ENCODE peak calls at places on chromosomes 6 and 20, in six cellular contexts. N, U, R, T, X and L are unnamed samples.

GRCh38 chr6:22880686-22881433 is 311.5 kb downstream of the HDGFL1 start:
- DNase-seq in N (peak), U (no peak), R (peak), T (no peak), X (peak), L (peak)

GRCh38 chr20:6094565-6094964 is 28.3 kb downstream of the FERMT1 start:
- DNase-seq in N (no peak), U (no peak), R (no peak), T (no peak), X (no peak), L (no peak)

GRCh38 chr20:32806356-32806755 is 13.4 kb upstream of the MAPRE1 start:
- DNase-seq in N (no peak), U (no peak), R (no peak), T (no peak), X (no peak), L (no peak)

GRCh38 chr6:134979142-134979541 is 29.2 kb upstream of the ALDH8A1 start:
- DNase-seq in N (no peak), U (no peak), R (no peak), T (no peak), X (no peak), L (no peak)

GRCh38 chr6:3045777-3046176 is 22.5 kb upstream of the RIPK1 start:
- DNase-seq in N (no peak), U (no peak), R (no peak), T (no peak), X (no peak), L (no peak)

GRCh38 chr20:57179265-57179664 is 87.2 kb downstream of the BMP7 start:
- DNase-seq in N (no peak), U (no peak), R (no peak), T (no peak), X (no peak), L (no peak)

GRCh38 chr6:167797871-167798265 is 28.8 kb upstream of the AFDN start:
- DNase-seq in N (no peak), U (no peak), R (no peak), T (no peak), X (no peak), L (no peak)

GRCh38 chr20:49712918-49713778 is 530 bp downstream of the B4GALT5 start:
- DNase-seq in N (peak), U (peak), R (no peak), T (peak), X (no peak), L (no peak)

GRCh38 chr6:133587396-133587795 is 301.5 kb upstream of the TCF21 start:
- DNase-seq in N (no peak), U (no peak), R (no peak), T (no peak), X (no peak), L (no peak)

GRCh38 chr6:31178143-31179041 is 7.9 kb upstream of the POU5F1 start:
- DNase-seq in N (peak), U (no peak), R (no peak), T (no peak), X (no peak), L (peak)

GRCh38 chr6:84033523-84034451 is at the start of gene MRAP2:
- DNase-seq in N (peak), U (peak), R (no peak), T (no peak), X (peak), L (peak)

DNA sequence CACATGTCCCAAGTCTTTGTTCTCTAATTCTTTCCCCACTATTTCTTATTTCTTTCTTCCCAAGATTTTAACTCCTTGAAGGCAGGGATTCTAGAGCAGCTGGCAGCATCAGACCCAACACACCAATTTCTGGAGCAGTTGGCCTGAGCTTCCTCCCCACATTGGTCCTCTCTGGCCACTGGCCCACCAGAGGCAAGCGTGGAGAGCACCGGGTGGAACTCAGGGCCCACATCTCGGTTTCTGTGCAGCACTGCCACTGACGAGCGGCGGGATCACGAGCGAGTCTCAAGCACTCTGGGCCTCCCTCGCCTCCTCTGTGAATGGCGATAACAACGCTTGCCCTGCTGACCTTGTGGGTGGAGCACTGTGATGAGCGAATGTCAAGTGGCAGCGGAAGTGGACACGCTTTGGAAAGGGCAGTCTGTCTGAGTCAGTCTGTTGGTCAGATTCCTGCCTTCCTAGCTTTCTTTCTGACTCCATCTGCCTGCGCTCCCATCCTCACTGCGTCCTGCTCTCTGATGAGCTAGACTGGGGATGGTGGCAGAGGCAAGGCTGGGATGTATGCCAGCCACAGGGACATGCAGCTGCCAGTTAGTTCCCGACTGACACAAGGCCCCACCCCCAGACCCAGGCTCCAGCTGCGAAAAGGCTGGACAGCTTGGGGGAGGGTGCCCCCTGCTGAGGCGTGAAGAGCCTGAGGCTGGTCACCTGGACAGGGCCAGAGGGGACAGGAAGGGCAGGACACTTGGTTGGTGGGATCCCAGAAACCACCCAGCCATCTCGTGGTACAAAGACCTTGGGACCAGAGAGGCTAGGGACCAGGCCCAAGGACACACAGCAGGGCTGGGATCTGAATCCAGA is 4.5 kb upstream of the SPDEF start:
- DNase-seq in N (peak), U (peak), R (no peak), T (no peak), X (peak), L (peak)
- TF ChIP-seq CTCF in N (no peak), U (no peak), R (no peak), T (no peak), X (peak), L (peak)

DNA sequence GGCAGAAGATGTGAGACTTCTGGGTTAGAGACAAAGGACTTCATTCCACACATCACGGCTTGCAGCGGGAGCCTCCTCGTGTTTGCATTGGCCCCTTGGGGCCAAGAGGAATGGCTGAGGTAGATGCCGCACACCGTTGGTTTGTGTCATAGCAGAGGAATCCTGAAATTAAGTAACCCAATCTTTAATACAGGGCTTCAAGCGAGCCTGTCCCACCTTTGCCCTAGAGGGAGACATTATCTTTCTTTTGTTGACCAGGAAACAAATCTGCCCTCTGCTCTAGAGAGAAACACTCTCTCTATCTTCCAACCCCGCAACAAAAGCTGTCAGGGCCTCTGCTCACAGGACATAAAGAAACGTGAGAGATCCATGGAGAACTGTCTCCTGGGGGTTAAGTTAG is 277.6 kb upstream of the ZFP64 start:
- DNase-seq in N (no peak), U (no peak), R (no peak), T (no peak), X (no peak), L (no peak)
- TF ChIP-seq CTCF in N (no peak), U (no peak), R (no peak), T (no peak), X (no peak), L (no peak)

DNA sequence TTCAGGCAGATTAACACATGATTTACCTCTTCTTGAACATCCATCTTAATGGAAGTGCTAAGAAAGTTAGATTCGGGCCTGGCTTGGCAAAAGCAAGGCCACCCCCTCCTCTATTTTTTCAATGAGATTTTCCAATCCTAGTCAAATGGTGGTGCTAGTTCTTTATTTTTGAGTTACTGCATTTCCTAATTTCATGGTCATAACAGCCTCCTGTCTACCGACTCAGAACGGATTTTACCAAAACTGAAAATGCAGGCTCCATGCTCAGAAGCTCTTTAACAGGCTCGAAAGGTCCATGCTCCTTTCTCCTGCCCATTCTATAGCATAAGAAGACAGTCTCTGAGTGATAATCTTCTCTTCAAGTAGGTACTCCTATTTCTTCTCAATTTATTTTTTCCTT is 117.2 kb upstream of the ESR1 start:
- DNase-seq in N (peak), U (no peak), R (no peak), T (no peak), X (no peak), L (no peak)
- TF ChIP-seq CTCF in N (no peak), U (no peak), R (no peak), T (no peak), X (no peak), L (no peak)

GRCh38 chr6:152748843-152749242 is 1.8 kb upstream of the VIP start:
- DNase-seq in N (peak), U (no peak), R (no peak), T (no peak), X (no peak), L (peak)
- TF ChIP-seq CTCF in N (peak), U (peak), R (no peak), T (no peak), X (no peak), L (peak)

DNA sequence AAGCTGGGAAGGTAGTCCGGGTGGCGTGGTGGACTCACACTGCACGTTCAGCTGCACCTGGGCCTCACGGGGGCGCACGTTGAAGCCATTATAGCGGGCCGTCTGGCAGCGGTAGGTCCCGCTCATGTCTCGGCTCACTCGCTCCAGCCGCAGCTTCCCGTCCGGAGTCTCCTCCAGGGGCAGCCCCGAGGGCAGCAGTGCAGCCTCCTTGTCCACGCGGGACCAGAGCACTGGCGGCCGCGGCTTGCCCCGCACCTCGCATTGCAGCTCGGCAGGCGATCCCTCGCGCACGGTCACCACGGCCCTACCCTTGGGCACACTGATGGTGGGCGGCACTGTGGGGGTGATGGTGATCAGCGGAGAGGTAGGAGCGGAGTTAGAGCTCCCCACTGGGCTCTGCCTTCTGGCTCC is 47.6 kb downstream of the MDGA1 start:
- DNase-seq in N (no peak), U (no peak), R (no peak), T (no peak), X (no peak), L (peak)
- TF ChIP-seq CTCF in N (no peak), U (peak), R (no peak), T (no peak), X (peak), L (no peak)

GRCh38 chr6:17842934-17843821 is 136.5 kb upstream of the NUP153 start:
- DNase-seq in N (no peak), U (no peak), R (no peak), T (no peak), X (peak), L (no peak)
- TF ChIP-seq CTCF in N (no peak), U (no peak), R (no peak), T (no peak), X (no peak), L (no peak)

GRCh38 chr20:40441771-40442170 is 247.3 kb downstream of the MAFB start:
- DNase-seq in N (no peak), U (no peak), R (no peak), T (no peak), X (no peak), L (no peak)

GRCh38 chr20:40443731-40444130 is 245.3 kb downstream of the MAFB start:
- DNase-seq in N (no peak), U (no peak), R (no peak), T (no peak), X (no peak), L (peak)

GRCh38 chr20:40438161-40438835 is 250.7 kb downstream of the MAFB start:
- DNase-seq in N (no peak), U (no peak), R (no peak), T (no peak), X (no peak), L (no peak)

GRCh38 chr20:40446868-40447267 is 242.2 kb downstream of the MAFB start:
- DNase-seq in N (no peak), U (no peak), R (no peak), T (no peak), X (no peak), L (no peak)

DNA sequence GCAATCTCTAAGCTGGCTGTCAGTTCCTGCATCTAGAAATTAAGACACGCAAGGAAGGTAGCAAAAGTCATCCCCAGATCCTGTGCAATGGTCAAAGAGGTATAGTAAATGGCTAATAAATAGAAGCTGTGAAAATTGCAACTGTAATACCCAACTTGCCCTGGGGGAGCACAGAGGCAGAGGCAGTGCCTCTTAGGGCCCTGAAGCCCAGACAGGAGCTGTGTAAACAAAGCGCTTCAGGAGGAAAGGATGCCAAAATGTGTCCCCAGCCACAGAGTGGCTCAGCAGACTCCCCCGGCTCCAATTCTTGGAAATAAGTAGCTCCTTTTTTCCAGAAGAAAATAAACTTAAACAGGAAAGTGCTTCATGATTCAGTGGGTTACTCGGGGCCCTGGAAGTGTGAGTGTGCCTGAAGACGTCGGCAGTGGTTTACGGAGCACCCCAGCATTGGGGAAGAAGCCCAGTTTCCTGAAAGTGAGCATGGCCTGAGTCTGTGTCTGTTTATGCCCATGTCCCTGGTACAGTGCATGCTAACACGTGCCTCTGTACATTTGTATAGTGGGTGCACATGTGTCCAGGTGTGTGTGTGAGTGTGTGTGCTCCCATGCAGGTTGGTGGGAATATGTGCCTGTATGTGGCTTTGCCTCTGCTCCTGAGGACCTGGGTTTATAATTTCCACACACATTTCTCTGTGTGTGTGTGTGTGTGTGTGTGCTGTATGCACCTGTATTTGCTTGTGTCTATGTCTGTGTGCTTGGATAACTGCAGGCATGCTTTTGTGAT is 246.7 kb downstream of the MAFB start:
- DNase-seq in N (peak), U (no peak), R (no peak), T (no peak), X (no peak), L (peak)
- TF ChIP-seq CTCF in N (no peak), U (peak), R (no peak), T (no peak), X (peak), L (peak)

GRCh38 chr6:54629132-54629531 is 217.4 kb upstream of the FAM83B start:
- DNase-seq in N (no peak), U (no peak), R (no peak), T (no peak), X (no peak), L (no peak)

GRCh38 chr6:54633601-54634000 is 213.0 kb upstream of the FAM83B start:
- DNase-seq in N (no peak), U (no peak), R (no peak), T (no peak), X (no peak), L (no peak)

GRCh38 chr6:54632984-54633565 is 213.5 kb upstream of the FAM83B start:
- DNase-seq in N (no peak), U (no peak), R (no peak), T (no peak), X (no peak), L (no peak)
- TF ChIP-seq CTCF in N (no peak), U (no peak), R (no peak), T (no peak), X (no peak), L (no peak)

GRCh38 chr20:17611290-17611539 is 41.3 kb downstream of the DSTN start:
- DNase-seq in N (no peak), U (no peak), R (no peak), T (no peak), X (peak), L (no peak)

GRCh38 chr20:17610566-17611289 is 40.9 kb downstream of the DSTN start:
- DNase-seq in N (no peak), U (no peak), R (no peak), T (no peak), X (peak), L (no peak)

GRCh38 chr20:17611540-17612286 is 41.8 kb downstream of the DSTN start:
- DNase-seq in N (no peak), U (no peak), R (no peak), T (no peak), X (peak), L (peak)

GRCh38 chr20:17608701-17609497 is 39.0 kb downstream of the DSTN start:
- DNase-seq in N (no peak), U (no peak), R (no peak), T (no peak), X (no peak), L (no peak)

DNA sequence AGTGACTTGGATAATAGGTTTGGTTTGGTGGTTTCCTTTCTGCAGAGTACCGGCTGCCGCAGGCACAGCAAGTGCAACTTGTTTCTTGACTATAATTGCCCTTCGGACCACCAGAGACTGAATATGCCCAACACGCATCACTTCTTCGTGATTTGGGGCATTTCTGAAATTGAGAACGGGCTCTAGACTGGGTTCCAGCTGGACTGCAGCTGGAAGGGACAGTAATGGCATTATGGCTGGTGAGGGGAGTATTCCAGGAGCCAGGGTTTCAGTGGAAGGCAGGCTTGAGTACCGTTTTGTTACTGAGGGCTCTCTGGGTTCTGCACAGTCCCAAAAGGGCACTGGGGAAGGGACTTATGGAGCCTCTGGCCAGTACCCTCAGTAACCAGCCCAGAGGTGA is 40.1 kb downstream of the DSTN start:
- DNase-seq in N (no peak), U (no peak), R (no peak), T (no peak), X (no peak), L (no peak)
- TF ChIP-seq CTCF in N (no peak), U (no peak), R (no peak), T (no peak), X (no peak), L (no peak)

DNA sequence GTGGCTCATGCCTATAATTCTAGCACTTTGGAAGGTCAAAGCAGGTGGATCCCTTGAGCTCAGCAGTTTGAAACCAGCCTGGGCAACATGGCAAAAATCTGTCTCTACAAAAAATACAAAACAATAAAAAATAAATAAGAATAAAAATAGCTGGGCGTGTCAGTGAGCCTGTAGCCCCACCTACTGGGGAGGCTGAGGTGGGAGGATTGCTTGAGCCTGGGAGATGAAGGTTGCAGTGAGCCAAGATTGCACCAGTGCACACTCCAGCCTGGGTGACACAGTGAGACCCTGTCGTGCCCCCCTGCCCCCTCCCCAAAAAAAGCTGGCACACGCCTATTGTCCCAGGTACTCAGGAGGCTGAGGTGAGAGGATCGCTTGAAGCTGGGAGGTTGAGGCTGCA is 35.1 kb upstream of the SRPK1 start:
- DNase-seq in N (no peak), U (no peak), R (no peak), T (no peak), X (no peak), L (no peak)
- TF ChIP-seq CTCF in N (peak), U (peak), R (no peak), T (no peak), X (peak), L (peak)